ENCODE peak calls at places on chromosome 1, in ten cellular contexts. Y, K, O, N, L, T, I, X, Q and R are unnamed samples.

GRCh38 chr1:226979115-226979516 is 39.0 kb downstream of the COQ8A start:
- DNase-seq in O (no peak), K (no peak), T (no peak), I (no peak), L (no peak), X (no peak), N (no peak), Q (no peak), Y (no peak), R (no peak)

GRCh38 chr1:2353907-2354438 is 37.4 kb downstream of the MORN1 start:
- DNase-seq in I (no peak), X (no peak), L (no peak), Y (no peak), Q (no peak), N (no peak), O (no peak), T (no peak), K (no peak), R (no peak)

GRCh38 chr1:201554789-201555592 is 16.1 kb downstream of the NAV1 start:
- DNase-seq in Q (no peak), T (no peak), K (no peak), O (no peak), L (no peak), N (no peak), I (no peak), X (no peak), Y (no peak), R (no peak)

GRCh38 chr1:197471248-197472035 is 203.4 kb downstream of the CRB1 start:
- DNase-seq in X (no peak), O (peak; percentile 42), Y (no peak), K (peak; percentile 51), Q (no peak), L (no peak), N (no peak), I (peak; percentile 7), T (no peak), R (peak; percentile 95)

GRCh38 chr1:94178896-94179295 is 57.9 kb upstream of the ABCA4 start:
- DNase-seq in T (no peak), O (peak; percentile 63), Y (no peak), Q (no peak), N (no peak), L (no peak), X (no peak), K (no peak), I (no peak), R (peak; percentile 81)

GRCh38 chr1:62299426-62300200 is 19.6 kb downstream of the KANK4 start:
- DNase-seq in O (no peak), T (no peak), L (no peak), Y (no peak), Q (no peak), K (no peak), N (no peak), X (no peak), I (peak; percentile 14), R (no peak)

GRCh38 chr1:19720174-19720573 is 55.5 kb downstream of the HTR6 start:
- DNase-seq in L (no peak), X (no peak), I (no peak), T (no peak), N (no peak), K (no peak), Q (no peak), O (no peak), Y (no peak), R (no peak)

GRCh38 chr1:204711947-204712701 is 26.6 kb upstream of the LRRN2 start:
- DNase-seq in I (peak; percentile 56), L (no peak), N (no peak), O (peak; percentile 98), X (peak; percentile 17), K (peak; percentile 26), Q (no peak), T (no peak), Y (peak; percentile 35), R (no peak)

GRCh38 chr1:246528933-246529731 is 22.1 kb upstream of the SMYD3 start:
- DNase-seq in O (no peak), X (no peak), Y (no peak), Q (no peak), N (no peak), I (no peak), K (no peak), T (no peak), L (no peak), R (no peak)

GRCh38 chr1:244271004-244271403 is 180.7 kb downstream of the ADSS2 start:
- DNase-seq in X (no peak), O (no peak), Q (no peak), L (no peak), K (no peak), Y (no peak), T (no peak), I (no peak), N (no peak), R (no peak)

GRCh38 chr1:246214708-246215504 is 292.2 kb downstream of the SMYD3 start:
- DNase-seq in Q (peak; percentile 66), T (peak; percentile 67), O (no peak), Y (no peak), I (peak; percentile 8), K (no peak), X (no peak), L (no peak), N (no peak), R (no peak)

GRCh38 chr1:212485895-212486590 is 53.3 kb downstream of the NENF start:
- DNase-seq in Q (no peak), T (peak; percentile 94), O (no peak), I (no peak), Y (no peak), X (no peak), N (no peak), K (no peak), L (no peak), R (no peak)

GRCh38 chr1:164163291-164163845 is 395.6 kb upstream of the PBX1 start:
- DNase-seq in I (no peak), K (peak; percentile 19), L (no peak), O (no peak), X (no peak), Q (no peak), Y (no peak), T (no peak), N (no peak), R (no peak)

GRCh38 chr1:119646521-119647227 is 1.4 kb downstream of the ZNF697 start:
- DNase-seq in I (no peak), T (no peak), O (no peak), X (no peak), Y (peak; percentile 7), L (no peak), K (peak; percentile 9), N (no peak), Q (no peak), R (no peak)

GRCh38 chr1:192147626-192148025 is 10.6 kb upstream of the RGS18 start:
- DNase-seq in I (no peak), L (no peak), O (no peak), Q (no peak), X (no peak), T (no peak), N (no peak), K (no peak), Y (no peak), R (no peak)

GRCh38 chr1:39412079-39412478 is 79.4 kb upstream of the BMP8A start:
- DNase-seq in N (no peak), K (no peak), Q (no peak), L (no peak), T (no peak), I (no peak), Y (no peak), O (no peak), X (no peak), R (no peak)

GRCh38 chr1:19164274-19165015 is 45.6 kb downstream of the UBR4 start:
- DNase-seq in O (no peak), T (no peak), X (no peak), I (no peak), Y (no peak), K (no peak), N (no peak), L (no peak), Q (no peak), R (no peak)

GRCh38 chr1:966603-967295 is 467 bp downstream of the PLEKHN1 start:
- DNase-seq in T (peak; percentile 86), O (no peak), K (peak; percentile 70), X (no peak), Q (peak; percentile 41), I (no peak), Y (no peak), N (peak; percentile 72), L (peak; percentile 63), R (no peak)

GRCh38 chr1:39625462-39626273 is 13.8 kb downstream of the HEYL start:
- DNase-seq in N (no peak), X (no peak), K (no peak), T (peak; percentile 92), O (no peak), I (peak; percentile 40), Y (peak; percentile 92), Q (no peak), L (no peak), R (peak; percentile 34)